ENCODE peak calls at places on chromosomes 16 and 17, in six cellular contexts. I, J, O, X, E and Q are unnamed samples.

GRCh38 chr17:419073-419735 is 66.6 kb upstream of the RPH3AL start:
- DNase-seq in I (no peak), J (no peak), O (no peak), X (no peak), E (no peak), Q (no peak)

GRCh38 chr16:48895142-48895541 is 285.2 kb upstream of the N4BP1 start:
- DNase-seq in I (no peak), J (no peak), O (no peak), X (no peak), E (no peak), Q (no peak)

GRCh38 chr17:68238488-68238887 is 9.4 kb upstream of the AMZ2 start:
- DNase-seq in I (no peak), J (no peak), O (no peak), X (no peak), E (peak), Q (peak)

GRCh38 chr16:19808061-19808621 is 76.5 kb downstream of the GPRC5B start:
- DNase-seq in I (no peak), J (no peak), O (no peak), X (no peak), E (no peak), Q (no peak)

GRCh38 chr17:17781591-17782424 is 55.0 kb downstream of the SREBF1 start:
- DNase-seq in I (peak), J (peak), O (peak), X (peak), E (peak), Q (peak)

GRCh38 chr17:58487589-58488427 is at the start of gene HSF5:
- DNase-seq in I (no peak), J (no peak), O (peak), X (no peak), E (peak), Q (no peak)

GRCh38 chr16:78137782-78138616 is 38.5 kb downstream of the WWOX start:
- DNase-seq in I (no peak), J (no peak), O (no peak), X (no peak), E (no peak), Q (no peak)

GRCh38 chr17:67260051-67260987 is 15.3 kb upstream of the HELZ start:
- DNase-seq in I (peak), J (no peak), O (peak), X (no peak), E (no peak), Q (peak)

GRCh38 chr16:17258848-17259713 is 211.7 kb downstream of the XYLT1 start:
- DNase-seq in I (peak), J (peak), O (peak), X (no peak), E (no peak), Q (no peak)

GRCh38 chr16:4536391-4537106 is 2.0 kb downstream of the CDIP1 start:
- DNase-seq in I (no peak), J (no peak), O (no peak), X (no peak), E (no peak), Q (no peak)

GRCh38 chr17:55825213-55825612 is 74.4 kb downstream of the PCTP start:
- DNase-seq in I (no peak), J (peak), O (no peak), X (no peak), E (no peak), Q (no peak)

GRCh38 chr16:57225978-57226377 is 19.1 kb upstream of the ARL2BP start:
- DNase-seq in I (no peak), J (no peak), O (no peak), X (no peak), E (no peak), Q (no peak)

GRCh38 chr17:70479779-70480178 is 310.4 kb downstream of the KCNJ2 start:
- DNase-seq in I (no peak), J (no peak), O (no peak), X (no peak), E (no peak), Q (no peak)

GRCh38 chr17:70484496-70484895 is 315.2 kb downstream of the KCNJ2 start:
- DNase-seq in I (no peak), J (no peak), O (no peak), X (no peak), E (no peak), Q (no peak)

GRCh38 chr17:70478883-70479282 is 309.6 kb downstream of the KCNJ2 start:
- DNase-seq in I (no peak), J (no peak), O (no peak), X (no peak), E (no peak), Q (no peak)

GRCh38 chr17:70483624-70484023 is 314.3 kb downstream of the KCNJ2 start:
- DNase-seq in I (no peak), J (peak), O (no peak), X (no peak), E (no peak), Q (no peak)

DNA sequence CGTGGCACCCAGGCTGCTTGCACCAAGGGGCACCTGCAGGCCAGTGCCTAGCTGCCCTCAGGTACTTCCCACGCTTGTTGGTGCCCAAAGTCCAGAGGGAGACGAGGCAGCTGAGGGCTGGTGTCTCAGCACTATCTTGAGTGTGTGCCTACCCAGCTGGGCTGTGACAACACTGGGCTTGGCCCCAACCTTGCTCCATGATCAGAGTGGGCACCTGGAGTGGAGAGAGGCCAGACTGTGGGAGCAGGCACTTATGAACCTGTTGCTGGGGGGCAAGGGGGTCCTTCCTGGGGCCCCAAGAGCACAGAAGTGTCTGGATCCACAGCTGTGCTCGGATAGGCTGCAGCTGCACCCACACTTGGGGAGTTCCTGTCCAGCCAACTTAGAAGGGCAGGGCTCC is 314.7 kb downstream of the KCNJ2 start:
- DNase-seq in I (no peak), J (no peak), O (no peak), X (no peak), E (no peak), Q (no peak)
- H2BK15ac ChIP-seq in I (no peak), J (no peak), O (no peak), X (no peak), E (no peak), Q (no peak)

GRCh38 chr17:7884581-7885356 is 3.8 kb upstream of the CHD3 start:
- DNase-seq in I (no peak), J (no peak), O (peak), X (no peak), E (no peak), Q (peak)
- H3K4ac ChIP-seq in I (peak), J (peak), O (no peak), X (no peak), E (no peak), Q (peak)

GRCh38 chr16:28276301-28276700 is 16.0 kb upstream of the SBK1 start:
- DNase-seq in I (no peak), J (no peak), O (no peak), X (no peak), E (no peak), Q (no peak)

GRCh38 chr16:28280881-28281836 is 11.2 kb upstream of the SBK1 start:
- DNase-seq in I (no peak), J (peak), O (no peak), X (no peak), E (no peak), Q (no peak)

GRCh38 chr16:28279006-28279405 is 13.3 kb upstream of the SBK1 start:
- DNase-seq in I (no peak), J (no peak), O (no peak), X (no peak), E (no peak), Q (no peak)

GRCh38 chr16:28274676-28275075 is 17.6 kb upstream of the SBK1 start:
- DNase-seq in I (no peak), J (no peak), O (no peak), X (no peak), E (no peak), Q (no peak)

GRCh38 chr16:28277537-28278388 is 14.6 kb upstream of the SBK1 start:
- DNase-seq in I (peak), J (peak), O (peak), X (peak), E (peak), Q (peak)
- H3K9ac ChIP-seq in I (peak), J (peak), O (peak), X (peak), E (no peak), Q (peak)

DNA sequence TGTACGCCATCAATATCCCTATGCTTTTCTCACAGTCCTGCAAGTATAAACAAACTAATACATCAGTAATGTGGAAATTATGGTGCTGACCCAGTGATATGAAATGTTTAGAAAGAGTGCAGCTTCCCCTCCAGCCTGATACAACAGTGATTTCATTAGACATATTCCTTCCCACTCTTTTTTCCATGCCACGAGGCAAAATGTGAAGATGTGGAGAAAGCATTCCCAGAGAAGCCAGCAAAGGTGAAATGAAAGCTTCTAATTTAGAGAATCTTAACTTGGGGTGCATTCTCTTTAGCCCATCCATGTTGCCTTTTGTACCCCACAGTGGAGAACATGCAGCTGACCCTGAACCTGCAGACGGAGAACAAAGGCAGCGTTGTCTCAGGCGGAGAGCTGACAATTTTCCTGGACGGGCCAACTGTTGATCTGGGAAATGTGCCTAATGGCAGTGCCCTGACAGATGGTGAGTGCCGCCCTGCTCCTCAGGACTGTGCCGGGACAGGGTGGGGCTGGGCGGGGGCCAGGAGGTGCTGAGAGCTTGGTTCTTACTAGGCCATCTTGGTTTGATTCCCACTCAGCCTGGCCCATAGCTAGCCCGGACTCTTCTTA is 77.8 kb downstream of the WWP2 start:
- DNase-seq in I (no peak), J (no peak), O (no peak), X (no peak), E (no peak), Q (no peak)
- H2BK15ac ChIP-seq in I (no peak), J (no peak), O (no peak), X (no peak), E (no peak), Q (no peak)

GRCh38 chr17:81346090-81346907 is 49.0 kb upstream of the BAHCC1 start:
- DNase-seq in I (peak), J (peak), O (peak), X (peak), E (peak), Q (peak)
- H3K4ac ChIP-seq in I (peak), J (peak), O (no peak), X (peak), E (no peak), Q (peak)

GRCh38 chr17:50056217-50056960 is 479 bp downstream of the ITGA3 start:
- DNase-seq in I (peak), J (peak), O (peak), X (peak), E (peak), Q (peak)
- H3K9ac ChIP-seq in I (peak), J (peak), O (no peak), X (peak), E (peak), Q (peak)

GRCh38 chr16:81876273-81876900 is 97.3 kb downstream of the PLCG2 start:
- DNase-seq in I (no peak), J (no peak), O (no peak), X (no peak), E (no peak), Q (no peak)
- H2BK15ac ChIP-seq in I (no peak), J (no peak), O (no peak), X (no peak), E (peak), Q (no peak)